ENCODE peak calls at places on chromosomes 2 and 18, in six cellular contexts. R, X, S, W, H and F are unnamed samples.

GRCh38 chr2:172096661-172097547 is 5.8 kb downstream of the DLX2 start:
- DNase-seq in R (no peak), X (no peak), S (peak), W (no peak), H (no peak), F (no peak)

GRCh38 chr2:85266424-85267041 is 61.3 kb downstream of the TGOLN2 start:
- DNase-seq in R (peak), X (peak), S (peak), W (peak), H (peak), F (peak)

GRCh38 chr2:24832991-24833671 is 39.9 kb downstream of the CENPO start:
- DNase-seq in R (no peak), X (no peak), S (no peak), W (no peak), H (no peak), F (no peak)

GRCh38 chr2:42092084-42092996 is 44.5 kb downstream of the PKDCC start:
- DNase-seq in R (no peak), X (no peak), S (peak), W (no peak), H (no peak), F (no peak)

GRCh38 chr2:101388232-101388631 is 929 bp upstream of the CREG2 start:
- DNase-seq in R (no peak), X (no peak), S (peak), W (no peak), H (no peak), F (no peak)

GRCh38 chr2:6794484-6794883 is 71.2 kb downstream of the CMPK2 start:
- DNase-seq in R (no peak), X (no peak), S (no peak), W (no peak), H (no peak), F (no peak)

GRCh38 chr2:238995634-238996033 is 147.7 kb downstream of the TWIST2 start:
- DNase-seq in R (no peak), X (no peak), S (peak), W (no peak), H (no peak), F (no peak)

GRCh38 chr2:212005077-212005671 is 533.4 kb downstream of the ERBB4 start:
- DNase-seq in R (no peak), X (no peak), S (peak), W (no peak), H (no peak), F (no peak)

GRCh38 chr18:44579028-44579692 is 101.5 kb upstream of the SETBP1 start:
- DNase-seq in R (no peak), X (no peak), S (peak), W (no peak), H (peak), F (no peak)

GRCh38 chr2:141741652-141742051 is 389.2 kb downstream of the LRP1B start:
- DNase-seq in R (no peak), X (no peak), S (no peak), W (no peak), H (no peak), F (no peak)

GRCh38 chr2:128773641-128774319 is 455.1 kb upstream of the HS6ST1 start:
- DNase-seq in R (no peak), X (no peak), S (no peak), W (no peak), H (no peak), F (no peak)

GRCh38 chr18:11861583-11862288 is 10.5 kb downstream of the CHMP1B start:
- DNase-seq in R (no peak), X (no peak), S (no peak), W (no peak), H (no peak), F (no peak)

GRCh38 chr2:205947621-205948495 is 138.1 kb downstream of the INO80D start:
- DNase-seq in R (peak), X (peak), S (peak), W (peak), H (peak), F (peak)

GRCh38 chr2:25310690-25310964 is 31.1 kb downstream of the DNMT3A start:
- DNase-seq in R (no peak), X (no peak), S (no peak), W (no peak), H (no peak), F (no peak)

GRCh38 chr18:3931013-3931315 is 481.0 kb downstream of the TGIF1 start:
- DNase-seq in R (no peak), X (no peak), S (no peak), W (no peak), H (no peak), F (no peak)

GRCh38 chr2:200700856-200701255 is 110.9 kb upstream of the BZW1 start:
- DNase-seq in R (no peak), X (no peak), S (no peak), W (no peak), H (no peak), F (no peak)

GRCh38 chr18:58057291-58057965 is 13.4 kb downstream of the NEDD4L start:
- DNase-seq in R (no peak), X (no peak), S (peak), W (no peak), H (no peak), F (no peak)

GRCh38 chr2:42202299-42203008 is 33.3 kb downstream of the EML4 start:
- DNase-seq in R (no peak), X (no peak), S (peak), W (no peak), H (no peak), F (no peak)

GRCh38 chr18:3692113-3692621 is 242.2 kb downstream of the TGIF1 start:
- DNase-seq in R (no peak), X (no peak), S (peak), W (no peak), H (no peak), F (no peak)

GRCh38 chr2:23656597-23656973 is 270.3 kb downstream of the ATAD2B start:
- DNase-seq in R (peak), X (no peak), S (no peak), W (no peak), H (no peak), F (no peak)

GRCh38 chr2:3198119-3198518 is 179.5 kb downstream of the EIPR1 start:
- DNase-seq in R (no peak), X (no peak), S (peak), W (no peak), H (no peak), F (no peak)

GRCh38 chr2:206423147-206423546 is 20.2 kb upstream of the ADAM23 start:
- DNase-seq in R (no peak), X (no peak), S (peak), W (no peak), H (no peak), F (no peak)

GRCh38 chr2:156437272-156437671 is 1.1 kb downstream of the GPD2 start:
- DNase-seq in R (peak), X (no peak), S (no peak), W (no peak), H (no peak), F (no peak)